ENCODE peak calls at places on chromosome 4, in four cellular contexts. H is sigmoid colon, L is tibial nerve, R is ovary. Q is an unnamed sample.

GRCh38 chr4:10576236-10576635 is 108.3 kb downstream of the CLNK start:
- DNase-seq in H (no peak), L (no peak), R (no peak), Q (no peak)

GRCh38 chr4:104938624-104939023 is 208.1 kb upstream of the TET2 start:
- DNase-seq in H (no peak), L (no peak), R (no peak), Q (no peak)

GRCh38 chr4:4990857-4991540 is 28.3 kb downstream of the CYTL1 start:
- DNase-seq in H (peak), L (peak), R (peak), Q (peak)

GRCh38 chr4:135277116-135277979 is 1075.8 kb upstream of the PABPC4L start:
- DNase-seq in H (no peak), L (no peak), R (no peak), Q (no peak)

GRCh38 chr4:155392486-155393184 is 15.9 kb upstream of the MAP9 start:
- DNase-seq in H (no peak), L (no peak), R (no peak), Q (no peak)

GRCh38 chr4:821631-822030 is 4.3 kb downstream of the CPLX1 start:
- DNase-seq in H (peak), L (no peak), R (no peak), Q (no peak)

GRCh38 chr4:124803641-124804040 is 91.1 kb upstream of the ANKRD50 start:
- DNase-seq in H (no peak), L (no peak), R (no peak), Q (no peak)

GRCh38 chr4:175298119-175298518 is 380.0 kb downstream of the ADAM29 start:
- DNase-seq in H (no peak), L (no peak), R (no peak), Q (no peak)

GRCh38 chr4:94516067-94516466 is 64.3 kb downstream of the PDLIM5 start:
- DNase-seq in H (no peak), L (no peak), R (no peak), Q (no peak)

GRCh38 chr4:42487230-42487629 is 89.9 kb downstream of the SHISA3 start:
- DNase-seq in H (no peak), L (no peak), R (no peak), Q (no peak)

GRCh38 chr4:151104621-151105020 is 5.2 kb downstream of the RPS3A start:
- DNase-seq in H (no peak), L (no peak), R (no peak), Q (no peak)

GRCh38 chr4:3074078-3074845 is at the start of the genes HTT and HTT-AS:
- DNase-seq in H (peak), L (peak), R (peak), Q (peak)

GRCh38 chr4:3079694-3080123 is 5.2 kb downstream of the HTT start:
- DNase-seq in H (no peak), L (no peak), R (no peak), Q (no peak)

GRCh38 chr4:3074846-3075651 is 568 bp downstream of the HTT start:
- DNase-seq in H (peak), L (no peak), R (peak), Q (peak)

GRCh38 chr4:3075652-3075981 is 1.1 kb downstream of the HTT start:
- DNase-seq in H (no peak), L (no peak), R (no peak), Q (no peak)

DNA sequence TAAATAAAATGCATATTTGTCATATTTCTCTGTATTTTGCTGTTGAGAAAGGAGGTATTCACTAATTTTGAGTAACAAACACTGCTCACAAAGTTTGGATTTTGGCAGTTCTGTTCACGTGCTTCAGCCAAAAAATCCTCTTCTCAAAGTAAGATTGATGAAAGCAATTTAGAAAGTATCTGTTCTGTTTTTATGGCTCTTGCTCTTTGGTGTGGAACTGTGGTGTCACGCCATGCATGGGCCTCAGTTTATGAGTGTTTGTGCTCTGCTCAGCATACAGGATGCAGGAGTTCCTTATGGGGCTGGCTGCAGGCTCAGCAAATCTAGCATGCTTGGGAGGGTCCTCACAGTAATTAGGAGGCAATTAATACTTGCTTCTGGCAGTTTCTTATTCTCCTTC is 3.3 kb downstream of the HTT start:
- DNase-seq in H (no peak), L (no peak), R (no peak), Q (no peak)
- TF ChIP-seq POLR2A in H (no peak), L (no peak), R (no peak), Q (no peak)

GRCh38 chr4:71389149-71389840 is 50.5 kb downstream of the SLC4A4 start:
- DNase-seq in H (peak), L (peak), R (no peak), Q (no peak)
- H3K27ac ChIP-seq in H (no peak), L (no peak), R (no peak), Q (no peak)

GRCh38 chr4:39354178-39354503 is 12.0 kb downstream of the RFC1 start:
- DNase-seq in H (no peak), L (no peak), R (no peak), Q (no peak)

GRCh38 chr4:39349326-39349725 is 16.8 kb downstream of the RFC1 start:
- DNase-seq in H (no peak), L (no peak), R (no peak), Q (no peak)

GRCh38 chr4:39346856-39347519 is 19.2 kb downstream of the RFC1 start:
- DNase-seq in H (no peak), L (no peak), R (no peak), Q (no peak)

GRCh38 chr4:39353478-39354177 is 12.5 kb downstream of the RFC1 start:
- DNase-seq in H (no peak), L (no peak), R (no peak), Q (no peak)

DNA sequence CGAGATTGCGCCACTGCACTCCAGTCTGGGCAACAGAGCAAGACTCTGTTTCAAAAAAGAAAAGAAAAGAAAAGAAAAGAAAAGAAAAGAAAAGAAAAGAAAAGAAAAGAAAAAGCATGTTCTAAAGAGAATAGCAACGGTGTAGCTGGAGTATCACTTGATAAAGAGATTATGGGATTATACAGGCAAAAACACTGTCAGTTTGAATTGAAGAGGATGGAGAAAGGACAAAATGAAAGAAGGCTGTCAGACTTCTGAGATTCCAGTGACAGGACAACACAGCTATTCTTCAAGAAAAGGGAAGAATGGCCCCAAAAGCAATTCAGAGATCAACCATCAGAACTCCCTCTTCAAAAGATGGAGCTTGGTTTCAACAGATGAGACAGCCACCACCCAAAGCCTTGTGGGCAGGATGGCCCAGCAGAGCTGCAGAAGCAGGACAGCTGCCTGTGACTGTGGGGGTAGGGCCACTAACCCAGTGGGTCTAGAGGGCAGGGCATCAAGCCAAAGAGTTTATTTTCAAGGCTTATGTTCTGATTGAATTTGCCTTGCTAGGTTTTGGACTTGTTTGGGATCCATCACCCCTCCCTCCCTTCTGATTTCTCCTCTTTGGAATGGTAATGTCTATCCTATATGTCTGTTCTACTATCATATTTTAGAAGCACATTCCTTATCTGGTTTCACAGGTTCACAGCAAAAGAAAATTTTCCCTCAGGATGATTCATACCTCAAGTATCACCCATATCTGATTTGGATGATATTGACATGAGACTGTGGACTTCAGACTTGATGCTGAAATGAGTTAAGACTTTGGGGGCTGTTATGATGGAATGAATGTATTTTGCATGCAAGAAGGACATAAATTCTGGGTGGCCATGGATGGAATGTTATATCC is 17.5 kb downstream of the RFC1 start:
- DNase-seq in H (no peak), L (no peak), R (no peak), Q (no peak)
- TF ChIP-seq POLR2A in H (no peak), L (no peak), R (no peak), Q (no peak)

GRCh38 chr4:26584725-26585124 is 841 bp downstream of the TBC1D19 start:
- DNase-seq in H (no peak), L (no peak), R (no peak), Q (no peak)
- H3K27ac ChIP-seq in H (no peak), L (peak), R (no peak), Q (no peak)

GRCh38 chr4:185817403-185817818 is 5.4 kb upstream of the SORBS2 start:
- DNase-seq in H (no peak), L (no peak), R (no peak), Q (peak)
- TF ChIP-seq POLR2A in H (no peak), L (no peak), R (no peak), Q (no peak)